ENCODE peak calls at places on chromosomes 4 and X, in eight cellular contexts. F is mesendoderm, I is mesenchymal stem cell, K is neuronal stem cell, P is H9, R is fibroblast of lung, Q is HepG2, S is colonic mucosa. U is an unnamed sample.

GRCh38 chr4:138727704-138728103 is 287.9 kb upstream of the NOCT start:
- DNase-seq in F (no peak), I (no peak), K (no peak), P (no peak), R (no peak), Q (no peak), S (no peak), U (no peak)

GRCh38 chr4:125132281-125132680 is 182.5 kb upstream of the FAT4 start:
- DNase-seq in F (no peak), I (no peak), K (no peak), P (no peak), R (no peak), Q (no peak), S (no peak), U (no peak)

GRCh38 chr4:170875868-170876267 is 786.1 kb upstream of the AADAT start:
- DNase-seq in F (peak; percentile 29), I (no peak), K (no peak), P (no peak), R (no peak), Q (peak; percentile 8), S (no peak), U (no peak)

GRCh38 chrX:49040376-49040955 is 2.7 kb downstream of the TFE3 start:
- DNase-seq in F (no peak), I (peak; percentile 42), K (no peak), P (no peak), R (peak; percentile 30), Q (no peak), S (no peak), U (no peak)

GRCh38 chrX:73289039-73289438 is 74.4 kb upstream of the NAP1L2 start:
- DNase-seq in F (peak; percentile 52), I (no peak), K (no peak), P (peak; percentile 72), R (no peak), Q (no peak), S (no peak), U (no peak)

GRCh38 chr4:187908079-187908501 is 87.5 kb upstream of the ZFP42 start:
- DNase-seq in F (no peak), I (no peak), K (no peak), P (no peak), R (peak; percentile 85), Q (no peak), S (no peak), U (no peak)

GRCh38 chrX:30654989-30655607 is 1.9 kb downstream of the GK start:
- DNase-seq in F (no peak), I (no peak), K (no peak), P (no peak), R (no peak), Q (no peak), S (no peak), U (no peak)

GRCh38 chr4:37662861-37663390 is 23.2 kb downstream of the RELL1 start:
- DNase-seq in F (no peak), I (peak; percentile 63), K (no peak), P (no peak), R (peak; percentile 56), Q (peak; percentile 81), S (no peak), U (no peak)

GRCh38 chrX:41333744-41333993 is 293 bp upstream of the DDX3X start:
- DNase-seq in F (peak; percentile 92), I (peak; percentile 91), K (peak; percentile 82), P (no peak), R (peak; percentile 83), Q (peak; percentile 75), S (no peak), U (peak; percentile 84)

GRCh38 chr4:168528131-168528949 is 31.5 kb downstream of the PALLD start:
- DNase-seq in F (no peak), I (peak; percentile 46), K (no peak), P (no peak), R (peak; percentile 81), Q (no peak), S (no peak), U (no peak)

GRCh38 chr4:185542626-185543336 is 7.5 kb upstream of the PDLIM3 start:
- DNase-seq in F (no peak), I (peak; percentile 79), K (no peak), P (no peak), R (peak; percentile 56), Q (no peak), S (peak; percentile 50), U (no peak)

GRCh38 chr4:3436798-3437581 is 4.8 kb upstream of the HGFAC start:
- DNase-seq in F (no peak), I (peak; percentile 29), K (no peak), P (no peak), R (peak; percentile 63), Q (no peak), S (peak; percentile 53), U (no peak)

GRCh38 chr4:14289708-14290107 is 662.2 kb upstream of the BOD1L1 start:
- DNase-seq in F (no peak), I (no peak), K (no peak), P (no peak), R (peak; percentile 63), Q (no peak), S (no peak), U (no peak)

GRCh38 chrX:38262715-38263620 is 42.3 kb upstream of the SRPX start:
- DNase-seq in F (no peak), I (peak; percentile 56), K (no peak), P (no peak), R (peak; percentile 53), Q (no peak), S (no peak), U (no peak)

GRCh38 chrX:48813605-48814004 is 11.7 kb downstream of the HDAC6 start:
- DNase-seq in F (no peak), I (no peak), K (no peak), P (no peak), R (no peak), Q (no peak), S (no peak), U (no peak)

GRCh38 chr4:83180469-83180968 is 66.0 kb upstream of the PLAC8 start:
- DNase-seq in F (no peak), I (no peak), K (no peak), P (no peak), R (no peak), Q (no peak), S (no peak), U (no peak)

GRCh38 chr4:3342182-3342854 is 49.5 kb downstream of the RGS12 start:
- DNase-seq in F (no peak), I (peak; percentile 56), K (no peak), P (no peak), R (peak; percentile 79), Q (peak; percentile 85), S (no peak), U (no peak)

GRCh38 chr4:127687580-127687979 is 42.6 kb upstream of the SLC25A31 start:
- DNase-seq in F (no peak), I (no peak), K (no peak), P (no peak), R (no peak), Q (no peak), S (no peak), U (no peak)

GRCh38 chr4:25481648-25482047 is 104.6 kb downstream of the ANAPC4 start:
- DNase-seq in F (no peak), I (no peak), K (no peak), P (peak; percentile 48), R (no peak), Q (no peak), S (no peak), U (no peak)

GRCh38 chr4:142264961-142265360 is 581.1 kb downstream of the INPP4B start:
- DNase-seq in F (peak; percentile 12), I (peak; percentile 62), K (no peak), P (no peak), R (peak; percentile 64), Q (no peak), S (no peak), U (peak; percentile 22)

GRCh38 chrX:104833401-104833800 is 267.4 kb downstream of the IL1RAPL2 start:
- DNase-seq in F (no peak), I (peak; percentile 6), K (no peak), P (no peak), R (peak; percentile 66), Q (no peak), S (no peak), U (no peak)

GRCh38 chr4:159764343-159764952 is 661.6 kb downstream of the RAPGEF2 start:
- DNase-seq in F (peak; percentile 83), I (peak; percentile 63), K (peak; percentile 69), P (no peak), R (peak; percentile 69), Q (peak; percentile 31), S (peak; percentile 19), U (no peak)
- H3K9ac ChIP-seq in F (no peak overlapping the region), I (peak overlapping the region; percentile 44), K (no peak overlapping the region), P (no peak overlapping the region), R (no peak overlapping the region), Q (no peak overlapping the region), S (no peak overlapping the region), U (no peak overlapping the region)

GRCh38 chrX:154373340-154374306 is 811 bp downstream of the FLNA start:
- DNase-seq in F (peak; percentile 90), I (peak; percentile 84), K (no peak), P (peak; percentile 93), R (peak; percentile 76), Q (peak; percentile 59), S (peak; percentile 79), U (peak; percentile 40)
- H3K9ac ChIP-seq in F (peak overlapping the region; percentile 62), I (peak overlapping the region; percentile 83), K (no peak overlapping the region), P (no peak overlapping the region), R (peak overlapping the region; percentile 50), Q (no peak overlapping the region), S (peak overlapping the region; percentile 51), U (no peak overlapping the region)

GRCh38 chr4:162162672-162163071 is 1.1 kb downstream of the FSTL5 start:
- DNase-seq in F (peak; percentile 59), I (no peak), K (no peak), P (no peak), R (no peak), Q (no peak), S (no peak), U (no peak)

GRCh38 chr4:162164881-162165528 is 1.2 kb upstream of the FSTL5 start:
- DNase-seq in F (peak; percentile 29), I (no peak), K (no peak), P (no peak), R (peak; percentile 25), Q (no peak), S (no peak), U (no peak)

DNA sequence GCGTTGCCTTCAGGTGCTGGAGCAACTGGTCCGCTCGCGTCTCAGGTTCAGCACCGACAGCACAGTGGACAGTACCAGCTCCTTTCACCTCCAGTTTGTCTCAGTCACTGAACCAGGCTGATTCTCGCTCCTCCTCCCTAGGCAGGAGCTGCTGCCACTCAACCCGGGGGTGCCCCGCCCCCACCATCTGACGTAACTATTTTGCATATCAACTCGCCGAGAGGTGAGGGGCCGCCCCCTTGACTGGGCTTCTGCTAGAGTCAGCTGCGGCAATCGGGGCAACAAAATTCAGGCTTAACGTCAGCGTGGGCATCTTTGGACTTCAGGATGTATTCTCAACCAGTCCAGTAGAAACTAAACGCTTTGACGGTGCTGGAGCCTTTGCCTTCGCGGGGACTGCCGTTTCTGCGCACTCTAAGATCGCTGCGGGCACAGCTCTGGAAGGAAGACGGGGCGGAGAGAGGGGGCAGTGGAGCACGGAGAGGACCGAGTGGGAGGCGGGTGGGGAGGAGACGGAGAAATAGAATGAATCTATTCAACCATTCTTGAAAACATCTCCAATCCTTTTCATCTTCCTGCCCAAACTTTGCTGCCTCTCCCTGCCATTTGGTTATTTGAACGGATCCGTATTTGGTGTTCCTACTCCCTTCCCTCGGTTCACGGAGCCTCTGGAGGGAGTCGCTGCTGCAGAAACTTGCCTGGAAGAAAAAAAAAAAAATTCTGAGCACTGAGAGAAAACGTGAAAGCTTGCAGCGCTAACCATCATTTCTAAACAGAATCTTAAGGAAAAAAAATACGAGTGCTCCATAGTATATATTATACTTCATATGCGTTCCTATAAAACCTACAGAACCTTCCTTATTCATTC is at the start of gene FSTL5:
- DNase-seq in F (peak; percentile 99), I (peak; percentile 84), K (peak; percentile 81), P (peak; percentile 99), R (peak; percentile 81), Q (peak; percentile 16), S (peak; percentile 82), U (no peak)
- H3K9ac ChIP-seq in F (peak within 1 kb of the TSS; percentile 78), I (no peak within 1 kb of the TSS), K (peak within 1 kb of the TSS; percentile 75), P (peak within 1 kb of the TSS; percentile 65), R (no peak within 1 kb of the TSS), Q (no peak within 1 kb of the TSS), S (no peak within 1 kb of the TSS), U (no peak within 1 kb of the TSS)

GRCh38 chr4:15410750-15411149 is 17.1 kb upstream of the C1QTNF7 start:
- DNase-seq in F (no peak), I (peak; percentile 79), K (no peak), P (no peak), R (no peak), Q (no peak), S (peak; percentile 23), U (peak; percentile 77)
- H3K9ac ChIP-seq in F (no peak overlapping the region), I (no peak overlapping the region), K (no peak overlapping the region), P (no peak overlapping the region), R (no peak overlapping the region), Q (no peak overlapping the region), S (no peak overlapping the region), U (peak overlapping the region; percentile 41)